ENCODE peak calls at places on chromosome 10, in eight cellular contexts. One of them, this sample, is unnamed. For H3K4me1, the result is how much of the 10 kb centered on the place peaks cover.

GRCh38 chr10:71735709-71736569 is 16.4 kb upstream of the C10orf105 start:
- DNase-seq in neural progenitor cell: no peak
- DNase-seq in HCT116: no peak
- DNase-seq in ascending aorta: no peak
- DNase-seq in stomach: peak
- DNase-seq in uterus: no peak
- DNase-seq in adrenal gland: no peak
- DNase-seq in tibial nerve: no peak
- DNase-seq in this sample: no peak

GRCh38 chr10:47022311-47023131 is 111.3 kb downstream of the PTPN20 start:
- DNase-seq in tibial nerve: no peak
- DNase-seq in HCT116: no peak
- DNase-seq in uterus: no peak
- DNase-seq in adrenal gland: no peak
- DNase-seq in ascending aorta: peak
- DNase-seq in stomach: peak
- DNase-seq in neural progenitor cell: no peak
- DNase-seq in this sample: no peak

GRCh38 chr10:77555591-77556212 is 81.9 kb downstream of the KCNMA1 start:
- DNase-seq in uterus: no peak
- DNase-seq in HCT116: no peak
- DNase-seq in tibial nerve: no peak
- DNase-seq in stomach: no peak
- DNase-seq in ascending aorta: no peak
- DNase-seq in adrenal gland: no peak
- DNase-seq in neural progenitor cell: no peak
- DNase-seq in this sample: no peak

GRCh38 chr10:127872011-127872741 is 20.6 kb downstream of the CLRN3 start:
- DNase-seq in ascending aorta: no peak
- DNase-seq in adrenal gland: no peak
- DNase-seq in stomach: no peak
- DNase-seq in uterus: no peak
- DNase-seq in tibial nerve: no peak
- DNase-seq in neural progenitor cell: no peak
- DNase-seq in HCT116: no peak
- DNase-seq in this sample: no peak

GRCh38 chr10:25334445-25334844 is 159.6 kb downstream of the GPR158 start:
- DNase-seq in ascending aorta: no peak
- DNase-seq in tibial nerve: no peak
- DNase-seq in neural progenitor cell: no peak
- DNase-seq in uterus: no peak
- DNase-seq in adrenal gland: no peak
- DNase-seq in HCT116: no peak
- DNase-seq in stomach: no peak
- DNase-seq in this sample: no peak

GRCh38 chr10:122267849-122268737 is 3.0 kb upstream of the BTBD16 start:
- DNase-seq in ascending aorta: no peak
- DNase-seq in tibial nerve: no peak
- DNase-seq in stomach: peak
- DNase-seq in HCT116: peak
- DNase-seq in adrenal gland: peak
- DNase-seq in uterus: peak
- DNase-seq in neural progenitor cell: peak
- DNase-seq in this sample: no peak

GRCh38 chr10:130453036-130453720 is 317.0 kb downstream of the GLRX3 start:
- DNase-seq in stomach: no peak
- DNase-seq in neural progenitor cell: no peak
- DNase-seq in ascending aorta: no peak
- DNase-seq in HCT116: no peak
- DNase-seq in uterus: no peak
- DNase-seq in adrenal gland: no peak
- DNase-seq in tibial nerve: no peak
- DNase-seq in this sample: no peak

GRCh38 chr10:133205146-133205545 is 24.9 kb upstream of the UTF1 start:
- DNase-seq in tibial nerve: no peak
- DNase-seq in neural progenitor cell: no peak
- DNase-seq in HCT116: no peak
- DNase-seq in uterus: no peak
- DNase-seq in ascending aorta: no peak
- DNase-seq in stomach: no peak
- DNase-seq in adrenal gland: no peak
- DNase-seq in this sample: no peak

GRCh38 chr10:95291634-95292039 is 834 bp upstream of the PDLIM1 start:
- DNase-seq in HCT116: no peak
- DNase-seq in ascending aorta: no peak
- DNase-seq in uterus: no peak
- DNase-seq in stomach: no peak
- DNase-seq in tibial nerve: no peak
- DNase-seq in neural progenitor cell: no peak
- DNase-seq in adrenal gland: no peak
- DNase-seq in this sample: no peak

GRCh38 chr10:112446055-112446854 is 459 bp downstream of the ZDHHC6 start:
- DNase-seq in ascending aorta: no peak
- DNase-seq in neural progenitor cell: no peak
- DNase-seq in uterus: no peak
- DNase-seq in stomach: no peak
- DNase-seq in HCT116: no peak
- DNase-seq in adrenal gland: peak
- DNase-seq in tibial nerve: peak
- DNase-seq in this sample: no peak

GRCh38 chr10:61869772-61870520 is 31.6 kb upstream of the ARID5B start:
- DNase-seq in uterus: no peak
- DNase-seq in adrenal gland: no peak
- DNase-seq in neural progenitor cell: no peak
- DNase-seq in ascending aorta: no peak
- DNase-seq in stomach: no peak
- DNase-seq in HCT116: no peak
- DNase-seq in tibial nerve: no peak
- DNase-seq in this sample: no peak

GRCh38 chr10:127159648-127160245 is 36.6 kb downstream of the INSYN2A start:
- DNase-seq in ascending aorta: no peak
- DNase-seq in stomach: no peak
- DNase-seq in uterus: no peak
- DNase-seq in neural progenitor cell: no peak
- DNase-seq in HCT116: no peak
- DNase-seq in tibial nerve: no peak
- DNase-seq in adrenal gland: no peak
- DNase-seq in this sample: no peak

GRCh38 chr10:44898665-44899064 is 12.5 kb upstream of the TMEM72 start:
- DNase-seq in ascending aorta: no peak
- DNase-seq in HCT116: no peak
- DNase-seq in adrenal gland: no peak
- DNase-seq in uterus: no peak
- DNase-seq in tibial nerve: no peak
- DNase-seq in stomach: no peak
- DNase-seq in neural progenitor cell: no peak
- DNase-seq in this sample: no peak

GRCh38 chr10:5927306-5927705 is 37.3 kb downstream of the FBH1 start:
- DNase-seq in adrenal gland: no peak
- DNase-seq in stomach: no peak
- DNase-seq in tibial nerve: no peak
- DNase-seq in uterus: no peak
- DNase-seq in neural progenitor cell: no peak
- DNase-seq in ascending aorta: no peak
- DNase-seq in HCT116: no peak
- DNase-seq in this sample: no peak

GRCh38 chr10:87657370-87657769 is 2.3 kb upstream of the PAPSS2 start:
- DNase-seq in adrenal gland: peak
- DNase-seq in ascending aorta: peak
- DNase-seq in HCT116: no peak
- DNase-seq in tibial nerve: peak
- DNase-seq in neural progenitor cell: no peak
- DNase-seq in stomach: peak
- DNase-seq in uterus: peak
- DNase-seq in this sample: no peak

GRCh38 chr10:30820282-30820991 is 190.9 kb upstream of the LYZL2 start:
- DNase-seq in uterus: no peak
- DNase-seq in tibial nerve: no peak
- DNase-seq in ascending aorta: no peak
- DNase-seq in neural progenitor cell: no peak
- DNase-seq in stomach: no peak
- DNase-seq in adrenal gland: no peak
- DNase-seq in HCT116: no peak
- DNase-seq in this sample: no peak

GRCh38 chr10:46106410-46107255 is 60.6 kb upstream of the MSMB start:
- DNase-seq in neural progenitor cell: peak
- DNase-seq in HCT116: peak
- DNase-seq in uterus: no peak
- DNase-seq in ascending aorta: peak
- DNase-seq in stomach: peak
- DNase-seq in adrenal gland: peak
- DNase-seq in tibial nerve: peak
- DNase-seq in this sample: no peak

GRCh38 chr10:25231751-25232150 is 57.0 kb downstream of the GPR158 start:
- DNase-seq in stomach: no peak
- DNase-seq in adrenal gland: no peak
- DNase-seq in neural progenitor cell: no peak
- DNase-seq in HCT116: no peak
- DNase-seq in uterus: no peak
- DNase-seq in ascending aorta: no peak
- DNase-seq in tibial nerve: no peak
- DNase-seq in this sample: no peak

GRCh38 chr10:14801693-14802092 is 27.0 kb upstream of the FAM107B start:
- DNase-seq in ascending aorta: no peak
- DNase-seq in tibial nerve: no peak
- DNase-seq in adrenal gland: no peak
- DNase-seq in neural progenitor cell: peak
- DNase-seq in uterus: peak
- DNase-seq in HCT116: no peak
- DNase-seq in stomach: no peak
- DNase-seq in this sample: no peak
- TF ChIP-seq CTCF in ascending aorta: no peak
- TF ChIP-seq CTCF in tibial nerve: no peak
- TF ChIP-seq CTCF in adrenal gland: no peak
- TF ChIP-seq CTCF in neural progenitor cell: no peak
- TF ChIP-seq CTCF in uterus: no peak
- TF ChIP-seq CTCF in HCT116: peak
- TF ChIP-seq CTCF in stomach: no peak
- TF ChIP-seq CTCF in this sample: peak

GRCh38 chr10:86200867-86201266 is 165.7 kb downstream of the GRID1 start:
- DNase-seq in uterus: no peak
- DNase-seq in stomach: no peak
- DNase-seq in neural progenitor cell: no peak
- DNase-seq in tibial nerve: no peak
- DNase-seq in ascending aorta: no peak
- DNase-seq in adrenal gland: no peak
- DNase-seq in HCT116: no peak
- DNase-seq in this sample: no peak
- H3K4me1 ChIP-seq in uterus: under half
- H3K4me1 ChIP-seq in stomach: under half
- H3K4me1 ChIP-seq in neural progenitor cell: under half
- H3K4me1 ChIP-seq in tibial nerve: under half
- H3K4me1 ChIP-seq in ascending aorta: under half
- H3K4me1 ChIP-seq in adrenal gland: under half
- H3K4me1 ChIP-seq in HCT116: under half
- H3K4me1 ChIP-seq in this sample: under half

GRCh38 chr10:110788620-110789385 is 82.9 kb upstream of the PDCD4 start:
- DNase-seq in ascending aorta: no peak
- DNase-seq in neural progenitor cell: no peak
- DNase-seq in adrenal gland: peak
- DNase-seq in HCT116: no peak
- DNase-seq in uterus: no peak
- DNase-seq in stomach: no peak
- DNase-seq in tibial nerve: no peak
- DNase-seq in this sample: no peak

GRCh38 chr10:110784198-110784597 is 87.5 kb upstream of the PDCD4 start:
- DNase-seq in tibial nerve: no peak
- DNase-seq in stomach: no peak
- DNase-seq in HCT116: no peak
- DNase-seq in uterus: no peak
- DNase-seq in ascending aorta: no peak
- DNase-seq in adrenal gland: no peak
- DNase-seq in neural progenitor cell: no peak
- DNase-seq in this sample: no peak

GRCh38 chr10:110783509-110784103 is 88.1 kb upstream of the PDCD4 start:
- DNase-seq in neural progenitor cell: no peak
- DNase-seq in HCT116: no peak
- DNase-seq in stomach: no peak
- DNase-seq in adrenal gland: no peak
- DNase-seq in ascending aorta: no peak
- DNase-seq in uterus: no peak
- DNase-seq in tibial nerve: no peak
- DNase-seq in this sample: no peak

GRCh38 chr10:110782616-110783015 is 89.1 kb upstream of the PDCD4 start:
- DNase-seq in stomach: no peak
- DNase-seq in uterus: no peak
- DNase-seq in ascending aorta: no peak
- DNase-seq in adrenal gland: no peak
- DNase-seq in neural progenitor cell: no peak
- DNase-seq in HCT116: no peak
- DNase-seq in tibial nerve: no peak
- DNase-seq in this sample: no peak

DNA sequence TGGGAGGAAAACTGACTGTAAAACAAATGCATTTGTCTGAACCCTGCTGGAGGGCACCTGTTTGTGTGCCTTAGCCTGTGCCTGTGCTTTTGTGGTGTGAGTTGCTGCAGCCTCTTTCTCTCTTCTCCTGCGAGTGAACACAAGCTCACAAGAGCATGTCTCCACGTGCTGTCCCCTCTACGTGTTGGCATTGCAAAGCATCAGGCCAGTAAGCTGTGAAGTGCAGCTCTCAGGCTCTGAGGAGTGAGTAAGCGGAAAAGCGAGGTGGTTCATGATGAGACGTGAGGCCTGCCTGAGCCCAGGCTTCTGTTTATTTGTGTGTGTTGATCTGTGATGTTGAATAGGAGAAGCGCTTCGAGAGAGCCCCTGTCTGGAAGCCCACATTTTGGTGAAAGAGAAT is 85.6 kb upstream of the PDCD4 start:
- DNase-seq in uterus: no peak
- DNase-seq in ascending aorta: no peak
- DNase-seq in HCT116: no peak
- DNase-seq in adrenal gland: no peak
- DNase-seq in neural progenitor cell: no peak
- DNase-seq in stomach: no peak
- DNase-seq in tibial nerve: no peak
- DNase-seq in this sample: peak
- H3K27ac ChIP-seq in uterus: no peak
- H3K27ac ChIP-seq in ascending aorta: no peak
- H3K27ac ChIP-seq in HCT116: no peak
- H3K27ac ChIP-seq in adrenal gland: no peak
- H3K27ac ChIP-seq in neural progenitor cell: peak
- H3K27ac ChIP-seq in stomach: no peak
- H3K27ac ChIP-seq in tibial nerve: no peak
- H3K27ac ChIP-seq in this sample: no peak

DNA sequence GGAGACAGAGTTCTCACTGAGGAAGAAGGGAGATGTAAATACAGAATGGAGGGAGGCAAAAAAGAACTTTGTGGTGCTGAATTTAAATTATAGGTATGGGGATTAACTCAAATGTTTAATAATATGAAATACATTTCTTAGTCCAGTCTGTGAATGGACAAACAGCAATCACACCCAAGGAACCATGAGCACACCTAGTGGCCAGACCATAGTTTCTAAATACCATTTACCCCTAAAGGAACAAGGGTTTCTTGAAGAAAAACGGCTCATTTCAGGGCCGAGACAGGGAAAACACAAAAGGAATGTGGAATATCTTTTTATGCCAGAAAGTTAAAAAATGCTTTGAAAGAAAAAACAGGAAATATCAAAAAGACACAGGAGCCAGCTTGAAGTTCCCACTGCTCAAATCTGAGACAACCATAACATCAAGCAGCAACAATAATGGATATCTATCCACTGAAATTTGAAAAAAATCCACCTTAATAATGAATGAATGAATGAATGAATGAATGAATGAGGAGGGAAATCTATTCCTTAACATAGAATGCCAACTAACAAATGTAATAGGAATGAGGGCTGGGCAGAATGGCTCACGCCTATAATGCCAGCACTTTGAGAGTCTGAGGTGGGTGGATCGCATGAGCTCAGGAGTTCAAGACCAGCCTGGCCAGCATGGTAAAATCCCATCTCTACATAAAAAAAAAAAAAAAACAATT is 8.6 kb downstream of the IPMK start:
- DNase-seq in HCT116: no peak
- DNase-seq in adrenal gland: no peak
- DNase-seq in neural progenitor cell: no peak
- DNase-seq in ascending aorta: no peak
- DNase-seq in uterus: no peak
- DNase-seq in stomach: no peak
- DNase-seq in tibial nerve: no peak
- DNase-seq in this sample: no peak
- TF ChIP-seq CTCF in HCT116: peak
- TF ChIP-seq CTCF in adrenal gland: no peak
- TF ChIP-seq CTCF in neural progenitor cell: no peak
- TF ChIP-seq CTCF in ascending aorta: no peak
- TF ChIP-seq CTCF in uterus: no peak
- TF ChIP-seq CTCF in stomach: no peak
- TF ChIP-seq CTCF in tibial nerve: no peak
- TF ChIP-seq CTCF in this sample: peak